ENCODE peak calls at places on chromosomes 13 and 19, in four cellular contexts. M, X, S and R are unnamed samples. For H3K36me3 and H3K4me1, the result is how much of the 10 kb centered on the place peaks cover.

GRCh38 chr19:1173160-1173844 is 766 bp downstream of the SBNO2 start:
- DNase-seq in M (no peak), X (no peak), S (no peak), R (no peak)

GRCh38 chr13:51929699-51930098 is 67.9 kb downstream of the CCDC70 start:
- DNase-seq in S (no peak), M (no peak), X (no peak), R (no peak)

GRCh38 chr13:34172048-34172447 is 354.1 kb downstream of the RFC3 start:
- DNase-seq in S (no peak), M (no peak), X (no peak), R (no peak)

GRCh38 chr13:66214467-66214866 is 1015.7 kb downstream of the PCDH9 start:
- DNase-seq in S (no peak), X (no peak), M (no peak), R (no peak)

GRCh38 chr13:107713314-107713713 is 502.0 kb downstream of the LIG4 start:
- DNase-seq in M (peak), S (no peak), X (no peak), R (no peak)

GRCh38 chr13:23372264-23372905 is 61.1 kb downstream of the SACS start:
- DNase-seq in X (no peak), M (peak), S (no peak), R (no peak)

GRCh38 chr19:53659292-53659691 is 27.5 kb downstream of the DPRX start:
- DNase-seq in X (no peak), S (no peak), M (no peak), R (no peak)

GRCh38 chr13:23778879-23779278 is 110.3 kb downstream of the MIPEP start:
- DNase-seq in X (no peak), S (no peak), M (peak), R (no peak)

GRCh38 chr19:11017275-11018035 is 56.6 kb downstream of the SMARCA4 start:
- DNase-seq in X (no peak), S (no peak), M (no peak), R (no peak)

GRCh38 chr13:74774252-74774651 is 640.0 kb upstream of the KLF12 start:
- DNase-seq in S (no peak), X (no peak), M (peak), R (no peak)

GRCh38 chr19:961866-962620 is 22.1 kb upstream of the WDR18 start:
- DNase-seq in M (peak), X (no peak), S (no peak), R (no peak)

GRCh38 chr19:6753178-6754031 is 13.8 kb downstream of the SH2D3A start:
- DNase-seq in M (peak), S (peak), X (peak), R (peak)

GRCh38 chr19:4691383-4691782 is 21.2 kb upstream of the MYDGF start:
- DNase-seq in S (no peak), X (no peak), M (no peak), R (no peak)

GRCh38 chr19:4690362-4690761 is 20.2 kb upstream of the MYDGF start:
- DNase-seq in M (no peak), S (no peak), X (no peak), R (no peak)

GRCh38 chr19:4688587-4688986 is 18.4 kb upstream of the MYDGF start:
- DNase-seq in M (no peak), X (no peak), S (no peak), R (no peak)

GRCh38 chr19:4687396-4687795 is 17.3 kb upstream of the MYDGF start:
- DNase-seq in X (no peak), M (no peak), S (no peak), R (no peak)

GRCh38 chr19:4689403-4689802 is 19.3 kb upstream of the MYDGF start:
- DNase-seq in S (no peak), M (no peak), X (no peak), R (no peak)
- H3K36me3 ChIP-seq in S (under half), M (under half), X (half or more), R (under half)

GRCh38 chr13:20131057-20131832 is 29.6 kb downstream of the GJA3 start:
- DNase-seq in S (no peak), M (no peak), X (no peak), R (no peak)

GRCh38 chr13:20130652-20131051 is 30.2 kb downstream of the GJA3 start:
- DNase-seq in S (no peak), M (no peak), X (no peak), R (no peak)

GRCh38 chr13:20128459-20128927 is 32.4 kb downstream of the GJA3 start:
- DNase-seq in X (no peak), S (no peak), M (no peak), R (peak)

GRCh38 chr13:20129076-20129475 is 31.8 kb downstream of the GJA3 start:
- DNase-seq in M (no peak), S (no peak), X (no peak), R (no peak)

GRCh38 chr13:20130012-20130411 is 30.8 kb downstream of the GJA3 start:
- DNase-seq in S (no peak), X (no peak), M (no peak), R (no peak)
- H3K4me3 ChIP-seq in S (no peak), X (no peak), M (no peak), R (no peak)

GRCh38 chr13:100541882-100542545 is 46.6 kb downstream of the GGACT start:
- DNase-seq in X (no peak), M (no peak), S (no peak), R (no peak)
- H3K4me1 ChIP-seq in X (under half), M (under half), S (under half), R (under half)

DNA sequence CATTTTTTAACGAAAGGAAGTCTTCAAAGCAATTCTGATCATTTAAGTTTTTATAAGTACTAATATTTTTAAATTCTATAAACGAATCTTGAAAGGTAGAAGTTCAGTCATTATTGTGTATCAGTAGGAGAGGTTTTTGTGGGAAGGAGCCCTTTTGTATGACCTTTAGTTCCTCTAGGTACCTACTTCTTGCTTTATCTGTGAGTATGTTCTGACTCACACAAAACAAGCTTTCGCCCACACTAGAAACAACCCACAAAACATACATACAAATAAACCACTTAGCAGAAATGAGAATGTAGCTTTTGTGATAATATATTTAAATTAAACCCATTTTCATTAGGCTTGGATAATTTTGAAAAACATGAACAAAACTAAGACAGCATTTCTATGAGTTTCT is 27.8 kb downstream of the ERCC5 start:
- DNase-seq in S (no peak), M (peak), X (no peak), R (no peak)
- H3K36me3 ChIP-seq in S (under half), M (under half), X (half or more), R (under half)

GRCh38 chr13:106488671-106489070 is 46.8 kb downstream of the EFNB2 start:
- DNase-seq in X (no peak), S (no peak), M (no peak), R (no peak)

GRCh38 chr13:106490887-106491321 is 44.6 kb downstream of the EFNB2 start:
- DNase-seq in X (no peak), S (no peak), M (no peak), R (no peak)

GRCh38 chr13:106491928-106492327 is 43.5 kb downstream of the EFNB2 start:
- DNase-seq in S (no peak), X (no peak), M (no peak), R (no peak)

GRCh38 chr13:106491463-106491862 is 44.0 kb downstream of the EFNB2 start:
- DNase-seq in S (no peak), X (no peak), M (no peak), R (no peak)

DNA sequence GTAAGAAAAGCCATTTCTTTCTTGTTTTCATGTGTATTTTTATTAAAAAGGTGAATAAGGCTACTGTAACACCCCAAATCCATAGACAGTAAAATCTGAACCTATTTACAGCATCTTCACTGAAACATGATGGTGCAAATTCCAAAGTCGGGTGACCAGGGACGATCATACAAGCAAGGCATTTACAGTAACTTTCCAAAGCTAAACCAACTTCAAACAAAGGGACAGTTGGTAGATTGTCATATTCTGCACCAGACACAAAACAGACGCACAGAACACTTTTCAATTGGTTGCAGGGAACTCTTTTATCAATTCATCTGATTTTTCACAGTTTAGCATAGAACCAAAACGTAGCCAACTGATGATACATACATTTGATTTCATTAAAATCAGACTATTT is 45.3 kb downstream of the EFNB2 start:
- DNase-seq in X (no peak), S (no peak), M (no peak), R (no peak)
- H3K4me3 ChIP-seq in X (no peak), S (no peak), M (no peak), R (no peak)

GRCh38 chr19:45873219-45873772 is 9.2 kb downstream of the FOXA3 start:
- DNase-seq in M (no peak), X (no peak), S (no peak), R (no peak)
- H3K4me1 ChIP-seq in M (under half), X (under half), S (under half), R (under half)

GRCh38 chr13:98422046-98422445 is 154.9 kb downstream of the STK24 start:
- DNase-seq in S (no peak), X (no peak), M (no peak), R (no peak)

GRCh38 chr13:98427331-98427995 is 149.4 kb downstream of the STK24 start:
- DNase-seq in M (no peak), S (no peak), X (no peak), R (no peak)

GRCh38 chr13:98420560-98421175 is 156.2 kb downstream of the STK24 start:
- DNase-seq in M (no peak), X (no peak), S (no peak), R (no peak)

GRCh38 chr13:98419786-98420559 is 156.9 kb downstream of the STK24 start:
- DNase-seq in M (peak), X (no peak), S (no peak), R (no peak)

GRCh38 chr13:98423417-98423816 is 153.5 kb downstream of the STK24 start:
- DNase-seq in S (no peak), M (no peak), X (no peak), R (no peak)
- H3K36me3 ChIP-seq in S (under half), M (under half), X (under half), R (under half)

DNA sequence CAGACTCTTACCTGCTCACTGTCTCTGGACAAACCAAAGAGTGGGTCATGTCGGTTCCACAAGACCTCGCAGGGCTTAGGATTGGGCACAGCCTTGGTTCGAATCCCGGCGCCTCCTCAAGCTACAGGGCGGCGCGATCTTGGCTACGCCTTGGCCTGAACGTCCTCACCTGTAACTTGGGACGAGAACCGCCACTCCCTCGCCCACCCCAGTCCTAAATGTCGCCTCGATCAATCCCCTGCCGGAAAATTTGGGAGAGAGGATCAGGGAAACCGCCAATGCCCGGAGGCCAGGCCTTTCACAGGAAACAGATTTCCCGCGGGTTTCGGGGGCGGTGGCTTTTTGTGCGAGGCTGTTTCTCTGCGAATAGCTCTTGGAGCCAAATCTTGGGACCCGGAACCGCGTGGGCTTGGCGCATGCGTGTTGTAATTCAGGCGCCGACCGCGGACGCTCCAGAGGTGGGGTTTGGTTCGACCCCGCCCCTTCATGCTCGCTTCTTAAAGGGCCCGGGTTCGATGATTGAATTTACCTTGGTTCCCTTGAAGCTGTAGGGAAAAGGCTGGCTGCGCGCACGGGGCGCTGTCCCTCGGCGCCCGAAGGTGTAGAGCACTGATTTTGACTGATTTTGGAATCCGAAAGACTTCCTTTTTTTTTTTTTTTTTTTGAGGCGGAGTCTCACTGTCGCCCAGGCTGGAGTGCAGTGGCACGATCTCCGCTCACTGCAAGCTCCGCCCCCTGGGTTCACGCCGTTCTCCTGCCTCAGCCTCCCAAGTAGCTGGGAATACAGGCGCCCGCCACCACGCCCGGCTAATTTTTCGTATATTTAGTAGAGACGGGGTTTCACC is at the start of gene NR2C2AP:
- DNase-seq in X (peak), S (peak), M (peak), R (peak)
- H3K4me3 ChIP-seq in X (peak), S (peak), M (peak), R (peak)

DNA sequence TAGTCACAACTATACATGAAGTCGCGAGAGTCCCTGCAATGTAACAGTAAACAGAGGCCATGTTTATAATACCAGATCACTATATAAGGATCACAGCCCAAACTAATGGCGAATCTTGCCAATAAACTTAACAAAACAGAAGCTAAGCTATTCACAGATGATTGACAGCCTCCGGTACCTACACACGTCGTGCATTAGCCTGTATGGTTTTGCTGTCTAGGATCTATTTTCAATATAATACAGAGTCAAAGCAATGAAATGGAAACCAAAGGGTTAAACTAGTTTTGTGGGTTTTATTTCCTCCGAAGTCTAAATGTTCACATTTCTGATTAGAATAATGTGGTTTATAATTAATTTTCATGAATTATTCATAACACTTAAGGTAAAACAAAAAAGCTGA is 10.1 kb downstream of the ANKRD10 start:
- DNase-seq in M (no peak), X (no peak), S (no peak), R (no peak)
- H3K4me1 ChIP-seq in M (under half), X (under half), S (under half), R (under half)

DNA sequence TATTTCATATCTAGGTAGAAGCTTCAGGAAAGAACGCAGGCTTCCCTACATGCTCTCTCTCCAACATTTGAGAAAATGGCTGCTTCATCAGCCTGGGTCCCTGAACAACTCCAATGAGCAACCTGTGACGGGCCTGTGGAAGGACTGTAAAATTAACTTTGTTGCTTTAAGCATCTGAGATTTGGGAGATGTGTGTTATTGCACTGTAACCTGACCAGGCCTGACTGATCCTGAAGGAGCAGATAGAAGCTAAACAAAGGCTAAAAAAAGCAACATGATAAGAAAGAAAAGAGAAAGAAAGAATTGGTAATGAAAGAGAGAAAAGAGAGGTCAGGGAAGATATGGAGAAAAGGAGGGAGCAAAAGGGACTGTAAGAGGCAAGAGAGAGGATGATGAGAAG is 77.1 kb upstream of the MBNL2 start:
- DNase-seq in X (no peak), M (no peak), S (no peak), R (no peak)
- H3K36me3 ChIP-seq in X (under half), M (under half), S (under half), R (under half)